ENCODE peak calls at places on chromosomes 5 and 9, in ten cellular contexts. B is HL-60; Y is left ventricle myocardium inferior; R is amniotic stem cell; O is KBM-7; F is activated gamma-delta T cell treated with Interleukin-2 at 50 U/mL for 16 hours; V is activated T-helper 2 cell treated with anti-CD3 and anti-CD28 coated beads, Interferon-gamma antibody, Interleukin-2, Interleukin-4, amounts not matched to agents 10 μg/mL and 5 μg/mL and 100 μg/mL, durations not matched to agents 14 hours and 24 hours and 36 hours; S is adipocyte; T is mammary epithelial cell; K is activated CD4-positive, alpha-beta T cell treated with anti-CD3 and anti-CD28 coated beads for 48 hours. W is an unnamed sample.

GRCh38 chr9:81559741-81560140 is 129.6 kb downstream of the TLE1 start:
- DNase-seq in B (no peak), Y (no peak), R (peak), O (no peak), F (no peak), V (no peak), S (peak), T (peak), K (no peak), W (no peak)

GRCh38 chr5:161548472-161549094 is 2.1 kb upstream of the GABRB2 start:
- DNase-seq in B (no peak), Y (no peak), R (no peak), O (no peak), F (no peak), V (no peak), S (no peak), T (no peak), K (no peak), W (peak)

GRCh38 chr5:78467744-78468357 is 107.4 kb downstream of the SCAMP1 start:
- DNase-seq in B (no peak), Y (no peak), R (peak), O (peak), F (no peak), V (no peak), S (peak), T (peak), K (no peak), W (peak)

GRCh38 chr5:140632366-140633080 is 452 bp downstream of the CD14 start:
- DNase-seq in B (peak), Y (peak), R (peak), O (no peak), F (peak), V (peak), S (peak), T (peak), K (peak), W (peak)

GRCh38 chr9:38417003-38417965 is 7.0 kb downstream of the IGFBPL1 start:
- DNase-seq in B (no peak), Y (no peak), R (no peak), O (peak), F (no peak), V (peak), S (peak), T (peak), K (peak), W (peak)

GRCh38 chr5:118314936-118315335 is 673.4 kb downstream of the DTWD2 start:
- DNase-seq in B (no peak), Y (no peak), R (no peak), O (no peak), F (no peak), V (no peak), S (peak), T (no peak), K (no peak), W (no peak)

GRCh38 chr9:83266618-83267543 is 203.9 kb upstream of the RASEF start:
- DNase-seq in B (no peak), Y (peak), R (no peak), O (no peak), F (no peak), V (no peak), S (no peak), T (no peak), K (no peak), W (peak)

GRCh38 chr5:96624631-96625030 is 37.5 kb upstream of the CAST start:
- DNase-seq in B (no peak), Y (no peak), R (no peak), O (no peak), F (no peak), V (no peak), S (no peak), T (no peak), K (no peak), W (peak)